ENCODE peak calls at places on chromosomes 5 and 9, in six cellular contexts. Q is astrocyte of the spinal cord, V is GM13977, F is GDM1, J is A549, K is HuH-7. G is an unnamed sample.

GRCh38 chr9:109880276-109881169 is 100.5 kb downstream of the PALM2AKAP2 start:
- DNase-seq in Q (peak; percentile 33), F (no peak), V (peak; percentile 50), J (peak; percentile 68), K (peak; percentile 39), G (no peak)

GRCh38 chr9:116580853-116581252 is 106.3 kb upstream of the TRIM32 start:
- DNase-seq in J (no peak), K (no peak), F (no peak), Q (no peak), V (no peak), G (no peak)

GRCh38 chr9:100573655-100574260 is 4.1 kb upstream of the CAVIN4 start:
- DNase-seq in V (no peak), Q (no peak), F (no peak), K (no peak), J (no peak), G (no peak)

GRCh38 chr5:108607421-108607820 is 140.3 kb upstream of the FER start:
- DNase-seq in J (no peak), F (no peak), K (no peak), V (no peak), Q (no peak), G (no peak)

GRCh38 chr9:19232830-19233194 is 2.3 kb downstream of the DENND4C start:
- DNase-seq in V (peak; percentile 58), K (no peak), Q (peak; percentile 63), F (no peak), J (no peak), G (peak; percentile 46)

GRCh38 chr5:79285285-79285684 is 49.4 kb downstream of the JMY start:
- DNase-seq in K (no peak), J (no peak), F (no peak), Q (no peak), V (no peak), G (no peak)

GRCh38 chr9:115395511-115396021 is 277.6 kb upstream of the TNC start:
- DNase-seq in V (no peak), J (no peak), F (no peak), Q (no peak), K (no peak), G (no peak)

GRCh38 chr9:131701789-131702337 is 38.0 kb downstream of the RAPGEF1 start:
- DNase-seq in Q (peak; percentile 22), V (no peak), K (no peak), F (no peak), J (no peak), G (no peak)

GRCh38 chr5:179680780-179681411 is at the start of gene CBY3:
- DNase-seq in K (no peak), V (no peak), J (no peak), Q (no peak), F (no peak), G (no peak)

GRCh38 chr5:40578501-40579451 is 100.9 kb upstream of the PTGER4 start:
- DNase-seq in F (no peak), J (no peak), K (no peak), V (peak; percentile 15), Q (no peak), G (peak; percentile 76)

GRCh38 chr5:142286111-142286510 is 38.7 kb downstream of the SPRY4 start:
- DNase-seq in F (no peak), V (no peak), J (no peak), K (no peak), Q (no peak), G (no peak)

GRCh38 chr9:37034320-37034937 is 361 bp upstream of the PAX5 start:
- DNase-seq in F (peak; percentile 67), Q (no peak), V (peak; percentile 81), J (no peak), K (peak; percentile 80), G (no peak)

GRCh38 chr5:116272281-116272941 is 187.6 kb downstream of the COMMD10 start:
- DNase-seq in Q (no peak), K (no peak), J (no peak), V (no peak), F (no peak), G (no peak)

GRCh38 chr5:37184748-37185364 is 64.3 kb downstream of the CPLANE1 start:
- DNase-seq in F (no peak), Q (no peak), J (no peak), V (peak; percentile 48), K (no peak), G (peak; percentile 60)

GRCh38 chr9:129885018-129885669 is 49.9 kb downstream of the USP20 start:
- DNase-seq in F (no peak), Q (no peak), K (peak; percentile 84), J (no peak), V (no peak), G (peak; percentile 20)

GRCh38 chr9:33170464-33171156 is 3.5 kb upstream of the B4GALT1 start:
- DNase-seq in V (no peak), F (peak; percentile 44), J (peak; percentile 66), K (no peak), Q (no peak), G (no peak)

GRCh38 chr5:136036991-136037705 is 8.4 kb downstream of the TGFBI start:
- DNase-seq in Q (peak; percentile 91), J (no peak), F (peak; percentile 49), K (no peak), V (peak; percentile 30), G (peak; percentile 40)

GRCh38 chr5:114949001-114949400 is 220.7 kb downstream of the TRIM36 start:
- DNase-seq in V (no peak), J (no peak), F (no peak), K (no peak), Q (no peak), G (no peak)

GRCh38 chr9:129102095-129102525 is 8.5 kb downstream of the CRAT start:
- DNase-seq in K (no peak), Q (no peak), V (no peak), F (no peak), J (no peak), G (no peak)

GRCh38 chr9:93297659-93298497 is 113.9 kb downstream of the WNK2 start:
- DNase-seq in K (peak; percentile 5), V (no peak), J (no peak), Q (no peak), F (no peak), G (no peak)

GRCh38 chr5:96083361-96083881 is 121.8 kb upstream of the ELL2 start:
- DNase-seq in J (no peak), K (no peak), V (no peak), Q (no peak), F (no peak), G (no peak)

GRCh38 chr5:40842351-40842750 is 1.2 kb downstream of the CARD6 start:
- DNase-seq in K (no peak), Q (no peak), J (no peak), V (no peak), F (no peak), G (no peak)

GRCh38 chr9:4430492-4431261 is 59.6 kb upstream of the SLC1A1 start:
- DNase-seq in Q (no peak), F (no peak), K (no peak), J (no peak), V (no peak), G (no peak)

GRCh38 chr9:15249042-15249818 is 57.8 kb downstream of the TTC39B start:
- DNase-seq in K (no peak), J (no peak), Q (peak; percentile 66), F (no peak), V (no peak), G (no peak)

GRCh38 chr9:89605181-89606048 is 603 bp downstream of the GADD45G start:
- DNase-seq in V (peak; percentile 63), Q (peak; percentile 43), F (no peak), J (peak; percentile 9), K (peak; percentile 26), G (no peak)

GRCh38 chr5:112640495-112640894 is 97.2 kb upstream of the APC start:
- DNase-seq in F (no peak), K (no peak), J (no peak), Q (no peak), V (no peak), G (no peak)

GRCh38 chr9:83920942-83921707 is at the start of gene KIF27:
- DNase-seq in J (peak; percentile 98), V (peak; percentile 95), F (peak; percentile 93), K (peak; percentile 83), Q (peak; percentile 98), G (peak; percentile 80)

GRCh38 chr9:22357016-22357415 is 89.6 kb upstream of the DMRTA1 start:
- DNase-seq in F (no peak), Q (no peak), J (no peak), V (no peak), K (no peak), G (no peak)

GRCh38 chr9:15219511-15219910 is 87.5 kb downstream of the TTC39B start:
- DNase-seq in K (no peak), Q (no peak), V (no peak), J (no peak), F (no peak), G (no peak)

GRCh38 chr5:23223846-23224245 is 283.6 kb upstream of the PRDM9 start:
- DNase-seq in Q (peak; percentile 17), J (no peak), F (no peak), K (no peak), V (no peak), G (no peak)